ENCODE peak calls at places on chromosomes 1 and 21, in five cellular contexts. M is tibial artery, U is small intestine, L is T-helper 2 cell, P is EH. N is an unnamed sample.

GRCh38 chr21:19286901-19287300 is 883.3 kb upstream of the TMPRSS15 start:
- DNase-seq in L (no peak), P (no peak), U (no peak), M (no peak), N (no peak)

GRCh38 chr1:93699676-93700168 is 18.1 kb upstream of the BCAR3 start:
- DNase-seq in P (no peak), U (no peak), L (no peak), M (no peak), N (no peak)

GRCh38 chr1:28591708-28592313 is at the start of gene RAB42:
- DNase-seq in L (no peak), P (peak), U (peak), M (peak), N (peak)

GRCh38 chr1:175364424-175365076 is 172.0 kb upstream of the KIAA0040 start:
- DNase-seq in U (no peak), L (no peak), P (no peak), M (no peak), N (no peak)

GRCh38 chr21:26892151-26892550 is 46.9 kb upstream of the ADAMTS1 start:
- DNase-seq in M (no peak), U (no peak), P (no peak), L (no peak), N (no peak)

GRCh38 chr1:113660053-113660452 is 99.2 kb downstream of the PHTF1 start:
- DNase-seq in U (no peak), M (no peak), L (no peak), P (peak), N (no peak)

GRCh38 chr1:94335950-94336349 is 82.2 kb upstream of the ABCD3 start:
- DNase-seq in M (peak), U (peak), L (no peak), P (peak), N (peak)

GRCh38 chr1:156414440-156415064 is 45.5 kb downstream of the RHBG start:
- DNase-seq in L (no peak), U (no peak), P (peak), M (no peak), N (peak)

GRCh38 chr1:117096871-117097842 is 24.4 kb downstream of the TRIM45 start:
- DNase-seq in M (no peak), U (peak), L (no peak), P (peak), N (peak)

GRCh38 chr1:8020032-8020431 is 6.1 kb downstream of the ERRFI1 start:
- DNase-seq in U (peak), M (no peak), L (no peak), P (peak), N (peak)

GRCh38 chr1:5914676-5915285 is 77.4 kb downstream of the NPHP4 start:
- DNase-seq in M (peak), L (no peak), U (no peak), P (no peak), N (no peak)

GRCh38 chr1:65799601-65800000 is 6.9 kb downstream of the PDE4B start:
- DNase-seq in L (no peak), P (no peak), M (no peak), U (no peak), N (no peak)

GRCh38 chr1:235275836-235276235 is 52.1 kb downstream of the ARID4B start:
- DNase-seq in L (no peak), P (no peak), M (no peak), U (no peak), N (no peak)

GRCh38 chr1:111990878-111991760 is 1.7 kb upstream of the KCND3 start:
- DNase-seq in P (peak), U (peak), L (no peak), M (peak), N (peak)

GRCh38 chr1:6967431-6968079 is 182.3 kb downstream of the CAMTA1 start:
- DNase-seq in M (no peak), P (peak), U (no peak), L (no peak), N (peak)

GRCh38 chr1:226111865-226112395 is 49.4 kb downstream of the H3-3A start:
- DNase-seq in P (no peak), U (no peak), L (no peak), M (no peak), N (no peak)

GRCh38 chr1:238647877-238648276 is 738.5 kb upstream of the CHRM3 start:
- DNase-seq in P (peak), M (no peak), L (no peak), U (no peak), N (peak)

N was measured in GM23248.